ENCODE peak calls at places on chromosome 10, in seven cellular contexts. J, U, F, I, G, C and E are unnamed samples.

GRCh38 chr10:60849217-60849616 is 70.9 kb downstream of the CDK1 start:
- DNase-seq in J (no peak), U (no peak), F (no peak), I (no peak), G (no peak), C (no peak), E (no peak)

GRCh38 chr10:60646966-60647796 is 131.1 kb upstream of the CDK1 start:
- DNase-seq in J (no peak), U (peak; percentile 74), F (no peak), I (no peak), G (peak; percentile 98), C (peak; percentile 51), E (no peak)

GRCh38 chr10:109953745-109954144 is 30.4 kb upstream of the XPNPEP1 start:
- DNase-seq in J (no peak), U (no peak), F (no peak), I (no peak), G (no peak), C (no peak), E (no peak)

GRCh38 chr10:26566525-26567348 is 128.6 kb downstream of the APBB1IP start:
- DNase-seq in J (no peak), U (no peak), F (no peak), I (no peak), G (no peak), C (no peak), E (no peak)

GRCh38 chr10:80697926-80698325 is 160.2 kb downstream of the SH2D4B start:
- DNase-seq in J (no peak), U (no peak), F (no peak), I (no peak), G (no peak), C (no peak), E (no peak)

GRCh38 chr10:93854985-93855384 is 38.8 kb upstream of the SLC35G1 start:
- DNase-seq in J (no peak), U (no peak), F (no peak), I (no peak), G (no peak), C (no peak), E (no peak)

GRCh38 chr10:58209669-58210068 is 58.0 kb downstream of the IPMK start:
- DNase-seq in J (no peak), U (no peak), F (peak; percentile 30), I (no peak), G (no peak), C (peak; percentile 6), E (no peak)

GRCh38 chr10:132691711-132692153 is 94.2 kb downstream of the NKX6-2 start:
- DNase-seq in J (no peak), U (peak; percentile 31), F (peak; percentile 45), I (no peak), G (no peak), C (no peak), E (peak; percentile 51)

GRCh38 chr10:77458986-77459590 is 178.5 kb downstream of the KCNMA1 start:
- DNase-seq in J (no peak), U (no peak), F (no peak), I (no peak), G (peak; percentile 83), C (peak; percentile 22), E (peak; percentile 82)

GRCh38 chr10:80497187-80498038 is 40.3 kb upstream of the SH2D4B start:
- DNase-seq in J (no peak), U (peak; percentile 57), F (peak; percentile 70), I (no peak), G (no peak), C (peak; percentile 80), E (peak; percentile 60)

GRCh38 chr10:44946201-44946600 is 13.4 kb upstream of the RASSF4 start:
- DNase-seq in J (no peak), U (no peak), F (no peak), I (no peak), G (no peak), C (peak; percentile 36), E (no peak)

GRCh38 chr10:103737735-103738367 is 117.5 kb downstream of the SH3PXD2A start:
- DNase-seq in J (no peak), U (no peak), F (no peak), I (no peak), G (no peak), C (no peak), E (no peak)

GRCh38 chr10:122525788-122526187 is 34.8 kb upstream of the DMBT1 start:
- DNase-seq in J (no peak), U (peak; percentile 57), F (no peak), I (no peak), G (peak; percentile 33), C (no peak), E (no peak)

GRCh38 chr10:24962998-24963397 is 10.6 kb upstream of the PRTFDC1 start:
- DNase-seq in J (no peak), U (peak; percentile 59), F (no peak), I (no peak), G (peak; percentile 94), C (peak; percentile 82), E (no peak)

GRCh38 chr10:132547421-132547861 is 9.9 kb downstream of the INPP5A start:
- DNase-seq in J (no peak), U (peak; percentile 71), F (no peak), I (peak; percentile 26), G (no peak), C (no peak), E (no peak)

GRCh38 chr10:67612577-67613537 is 83.1 kb downstream of the CTNNA3 start:
- DNase-seq in J (peak; percentile 14), U (no peak), F (no peak), I (no peak), G (peak; percentile 62), C (peak; percentile 90), E (peak; percentile 77)
- H3K4me1 ChIP-seq in J (peaks cover 26% of the 10 kb centered on the region), U (no peaks in the 10 kb centered on the region), F (no peaks in the 10 kb centered on the region), I (no peaks in the 10 kb centered on the region), G (peaks cover 13% of the 10 kb centered on the region), C (no peaks in the 10 kb centered on the region), E (peaks cover 20% of the 10 kb centered on the region)

GRCh38 chr10:71844084-71844483 is 7.0 kb downstream of the PSAP start:
- DNase-seq in J (no peak), U (no peak), F (no peak), I (no peak), G (no peak), C (no peak), E (no peak)

GRCh38 chr10:71847418-71847817 is 3.6 kb downstream of the PSAP start:
- DNase-seq in J (no peak), U (no peak), F (peak; percentile 11), I (no peak), G (no peak), C (no peak), E (no peak)

GRCh38 chr10:71844695-71845094 is 6.4 kb downstream of the PSAP start:
- DNase-seq in J (no peak), U (no peak), F (no peak), I (no peak), G (no peak), C (no peak), E (no peak)

GRCh38 chr10:71846816-71847215 is 4.2 kb downstream of the PSAP start:
- DNase-seq in J (no peak), U (no peak), F (peak; percentile 57), I (no peak), G (no peak), C (no peak), E (no peak)

GRCh38 chr10:71845410-71846406 is 5.3 kb downstream of the PSAP start:
- DNase-seq in J (no peak), U (no peak), F (peak; percentile 7), I (no peak), G (no peak), C (no peak), E (no peak)
- H3K27ac ChIP-seq in J (no peak overlapping the region), U (no peak overlapping the region), F (no peak overlapping the region), I (no peak overlapping the region), G (no peak overlapping the region), C (no peak overlapping the region), E (no peak overlapping the region)

DNA sequence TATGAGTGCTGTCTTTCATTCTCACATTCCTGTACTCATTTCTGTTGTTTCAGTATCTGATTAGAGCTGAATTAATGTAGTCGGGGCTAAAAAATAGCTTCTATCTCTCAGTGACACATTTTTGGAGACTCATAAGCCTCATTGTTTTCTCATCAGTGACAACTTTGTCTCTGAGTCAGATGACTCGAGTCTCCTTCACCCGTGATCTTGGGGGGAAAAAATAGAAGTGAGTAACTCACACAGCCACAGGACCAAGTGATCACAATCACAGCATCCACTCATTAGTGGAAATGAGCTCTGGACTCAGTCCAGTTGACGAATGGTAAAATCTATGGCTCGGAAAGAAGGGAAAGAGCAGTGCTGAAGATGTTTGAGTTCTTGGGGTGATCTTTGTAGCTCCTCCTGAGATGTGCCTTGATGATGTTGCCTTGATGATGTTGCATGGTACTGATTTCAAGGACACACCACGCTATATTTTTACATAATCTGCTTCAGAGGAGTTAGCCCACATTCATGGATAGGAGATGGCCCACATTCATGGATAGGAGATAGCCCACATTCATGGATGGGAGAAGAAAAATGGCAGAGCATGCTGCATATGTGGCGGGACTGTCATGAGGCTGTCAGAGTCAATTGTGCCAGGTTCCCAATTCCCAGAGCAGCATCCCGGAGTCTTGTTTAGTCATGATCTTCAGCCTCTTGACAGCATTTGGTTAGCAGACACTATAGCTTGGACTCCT is 214.7 kb downstream of the CELF2 start:
- DNase-seq in J (no peak), U (no peak), F (no peak), I (no peak), G (no peak), C (no peak), E (no peak)
- H3K4me1 ChIP-seq in J (peaks cover 92% of the 10 kb centered on the region), U (peaks cover 8% of the 10 kb centered on the region), F (no peaks in the 10 kb centered on the region), I (no peaks in the 10 kb centered on the region), G (no peaks in the 10 kb centered on the region), C (no peaks in the 10 kb centered on the region), E (no peaks in the 10 kb centered on the region)

GRCh38 chr10:32059472-32059871 is 3.2 kb upstream of the KIF5B start:
- DNase-seq in J (no peak), U (no peak), F (no peak), I (no peak), G (no peak), C (no peak), E (no peak)

GRCh38 chr10:32055478-32056135 is 618 bp downstream of the KIF5B start:
- DNase-seq in J (peak; percentile 67), U (peak; percentile 79), F (peak; percentile 88), I (peak; percentile 74), G (peak; percentile 30), C (peak; percentile 65), E (peak; percentile 77)

GRCh38 chr10:32056136-32057040 is at the start of gene KIF5B:
- DNase-seq in J (peak; percentile 81), U (peak; percentile 94), F (peak; percentile 96), I (peak; percentile 90), G (peak; percentile 80), C (peak; percentile 79), E (peak; percentile 97)

GRCh38 chr10:32054087-32054486 is 2.1 kb downstream of the KIF5B start:
- DNase-seq in J (no peak), U (no peak), F (no peak), I (no peak), G (peak; percentile 50), C (peak; percentile 79), E (peak; percentile 72)

GRCh38 chr10:32057041-32057372 is 782 bp upstream of the KIF5B start:
- DNase-seq in J (no peak), U (no peak), F (no peak), I (peak; percentile 32), G (no peak), C (no peak), E (no peak)
- H3K27ac ChIP-seq in J (no peak overlapping the region), U (peak overlapping the region; percentile 99), F (peak overlapping the region; percentile 99), I (peak overlapping the region; percentile 97), G (no peak overlapping the region), C (peak overlapping the region; percentile 81), E (peak overlapping the region; percentile 70)